ENCODE peak calls at places on chromosomes 4 and X, in six cellular contexts. G is IMR-90, U is brain microvascular endothelial cell, X is ovary, V is vagina, W is RWPE2. Z is an unnamed sample.

GRCh38 chr4:85520765-85521749 is 46.1 kb downstream of the ARHGAP24 start:
- DNase-seq in X (no peak), W (no peak), U (no peak), G (no peak), V (no peak), Z (no peak)

GRCh38 chr4:13640149-13640671 is 12.7 kb upstream of the BOD1L1 start:
- DNase-seq in V (no peak), W (peak; percentile 80), U (peak; percentile 49), X (no peak), G (peak; percentile 88), Z (peak; percentile 86)

GRCh38 chr4:105058177-105058812 is 88.4 kb upstream of the TET2 start:
- DNase-seq in V (no peak), U (peak; percentile 17), G (peak; percentile 75), W (no peak), X (no peak), Z (no peak)

GRCh38 chr4:183471960-183472708 is 27.7 kb downstream of the CDKN2AIP start:
- DNase-seq in V (no peak), G (peak; percentile 66), W (peak; percentile 77), U (peak; percentile 79), X (peak; percentile 87), Z (peak; percentile 63)

GRCh38 chr4:8846046-8846720 is 25.5 kb downstream of the HMX1 start:
- DNase-seq in X (no peak), V (no peak), U (no peak), G (no peak), W (peak; percentile 29), Z (no peak)

GRCh38 chrX:147894332-147894870 is 17.3 kb upstream of the FMR1 start:
- DNase-seq in G (no peak), U (no peak), V (no peak), W (no peak), X (no peak), Z (no peak)

GRCh38 chrX:84188320-84188834 is 378 bp upstream of the RPS6KA6 start:
- DNase-seq in X (peak; percentile 65), V (no peak), W (peak; percentile 44), G (peak; percentile 64), U (peak; percentile 2), Z (peak; percentile 32)

GRCh38 chr4:128862608-128863313 is 53.3 kb downstream of the JADE1 start:
- DNase-seq in X (no peak), G (peak; percentile 72), U (no peak), W (no peak), V (no peak), Z (no peak)

GRCh38 chr4:59240030-59240429 is 1960.1 kb upstream of the ADGRL3 start:
- DNase-seq in X (no peak), U (no peak), G (no peak), V (no peak), W (no peak), Z (no peak)

GRCh38 chr4:56768301-56768700 is 53.2 kb downstream of the SPINK2 start:
- DNase-seq in X (no peak), U (no peak), W (no peak), G (no peak), V (no peak), Z (no peak)

GRCh38 chrX:38080808-38081207 is 74.5 kb downstream of the SYTL5 start:
- DNase-seq in V (no peak), G (peak; percentile 2), X (no peak), U (no peak), W (no peak), Z (no peak)
- TF ChIP-seq CTCF in V (no peak), G (no peak), X (no peak), U (no peak), W (no peak), Z (no peak)

GRCh38 chr4:126583509-126583908 is 1049.2 kb upstream of the INTU start:
- DNase-seq in X (no peak), W (no peak), V (no peak), G (peak; percentile 26), U (no peak), Z (peak; percentile 3)
- TF ChIP-seq CTCF in X (no peak), W (peak; percentile 23), V (no peak), G (peak; percentile 37), U (peak; percentile 45), Z (peak; percentile 54)

DNA sequence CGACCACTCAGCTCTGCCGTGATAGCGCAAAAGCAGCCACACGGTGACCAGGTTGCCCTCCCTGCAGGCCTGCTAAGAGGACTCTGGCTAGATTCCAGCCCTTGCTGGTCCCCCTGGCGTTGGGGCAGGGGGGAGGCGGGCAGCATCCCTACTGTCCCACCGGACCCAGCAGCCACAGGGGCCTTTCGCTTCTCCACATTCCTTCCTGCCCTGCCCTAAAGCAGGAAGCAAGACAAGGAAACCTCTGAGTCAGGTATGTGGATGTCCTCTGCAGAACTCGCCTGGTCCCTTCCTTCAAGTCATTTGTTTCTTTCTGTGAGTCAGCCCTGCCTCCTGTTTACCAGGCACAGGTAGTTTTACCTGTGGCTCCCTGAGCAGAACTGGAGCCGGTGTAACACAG is 60.2 kb upstream of the CLDN34 start:
- DNase-seq in W (no peak), X (no peak), U (no peak), V (no peak), G (no peak), Z (no peak)
- TF ChIP-seq CTCF in W (no peak), X (no peak), U (peak; percentile 3), V (no peak), G (no peak), Z (no peak)

DNA sequence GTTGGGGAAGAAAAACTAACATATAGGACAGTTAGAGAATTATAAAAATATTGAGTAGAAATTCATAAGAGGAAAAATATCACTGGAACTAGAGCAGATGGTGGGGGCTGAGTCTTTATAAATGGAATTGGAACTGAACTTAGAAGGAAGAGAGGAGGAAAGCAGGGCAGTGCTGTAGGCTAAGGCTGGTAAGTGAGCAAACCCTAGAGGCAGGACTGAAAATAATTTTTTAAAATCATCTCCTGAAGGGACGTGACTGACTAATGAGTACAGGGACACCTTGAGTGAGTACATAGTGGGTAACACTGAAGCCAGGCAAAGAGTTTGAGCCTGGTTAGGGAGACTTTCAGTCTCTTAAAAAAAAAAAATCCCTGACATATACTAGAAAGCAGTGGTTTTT is 63.3 kb downstream of the GALNT7 start:
- DNase-seq in X (no peak), U (no peak), V (no peak), W (no peak), G (peak; percentile 18), Z (no peak)
- TF ChIP-seq CTCF in X (no peak), U (peak; percentile 51), V (no peak), W (peak; percentile 55), G (peak; percentile 29), Z (peak; percentile 34)

GRCh38 chr4:144754562-144755410 is 108.8 kb downstream of the HHIP start:
- DNase-seq in G (peak; percentile 49), W (no peak), X (no peak), V (no peak), U (peak; percentile 54), Z (peak; percentile 36)
- TF ChIP-seq CTCF in G (peak; percentile 73), W (peak; percentile 68), X (no peak), V (no peak), U (peak; percentile 72), Z (peak; percentile 76)

GRCh38 chr4:17109126-17109525 is 210.7 kb upstream of the LDB2 start:
- DNase-seq in W (no peak), X (no peak), U (no peak), G (no peak), V (no peak), Z (no peak)

GRCh38 chr4:17115546-17115945 is 217.1 kb upstream of the LDB2 start:
- DNase-seq in G (no peak), W (no peak), X (no peak), V (no peak), U (no peak), Z (no peak)

GRCh38 chr4:17117746-17118145 is 219.3 kb upstream of the LDB2 start:
- DNase-seq in U (no peak), G (peak; percentile 41), V (no peak), X (no peak), W (no peak), Z (no peak)

GRCh38 chr4:17111436-17111835 is 213.0 kb upstream of the LDB2 start:
- DNase-seq in W (no peak), U (no peak), X (no peak), V (no peak), G (no peak), Z (no peak)

DNA sequence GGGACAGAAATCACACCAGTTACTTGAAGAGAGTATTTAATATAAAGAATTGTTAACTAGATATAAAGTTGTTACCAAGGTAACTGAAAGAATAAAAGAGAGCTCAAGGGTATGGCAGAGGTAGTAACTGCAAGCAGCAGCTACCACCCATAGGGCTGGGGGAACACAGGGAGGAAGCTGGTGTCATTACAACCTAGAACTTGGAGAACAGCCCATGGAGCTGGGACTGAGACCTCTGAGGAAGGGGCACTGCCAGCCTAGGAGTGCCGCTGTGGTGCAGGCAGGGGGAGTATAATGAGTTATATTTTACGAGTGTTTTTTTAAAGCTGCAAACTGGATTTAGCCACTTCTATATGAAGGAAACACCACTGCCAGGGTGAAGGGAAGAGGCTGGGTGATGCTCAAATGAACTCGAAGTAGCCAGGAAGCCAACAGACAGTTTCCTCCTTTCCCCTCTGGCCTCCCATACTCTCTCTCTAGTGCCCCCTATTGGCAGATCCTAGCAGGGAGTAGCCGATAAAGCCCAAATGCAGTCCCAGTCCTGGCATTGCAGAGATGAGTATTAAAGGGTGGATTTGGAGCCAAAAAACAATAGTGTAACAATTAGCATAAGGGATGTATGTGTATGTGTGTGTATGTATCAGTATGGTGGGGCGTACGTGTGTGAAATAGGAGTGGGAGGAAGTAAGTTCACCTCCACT is 213.7 kb upstream of the LDB2 start:
- DNase-seq in W (no peak), X (no peak), G (no peak), V (no peak), U (no peak), Z (no peak)
- TF ChIP-seq CTCF in W (no peak), X (no peak), G (peak; percentile 27), V (no peak), U (peak; percentile 63), Z (peak; percentile 70)

Z was measured in HFFc6.